ENCODE peak calls at places on chromosomes 7 and 10, in nine cellular contexts. One of them, this sample, is unnamed.

GRCh38 chr7:155206286-155207020 is 91.2 kb upstream of the INSIG1 start:
- DNase-seq in adrenal gland: peak; percentile 64
- DNase-seq in spleen: peak; percentile 93
- DNase-seq in A549: no peak
- DNase-seq in thyroid gland: peak; percentile 26
- DNase-seq in body of pancreas: peak; percentile 69
- DNase-seq in HepG2: no peak
- DNase-seq in ovary: no peak
- DNase-seq in NB4: peak; percentile 95
- DNase-seq in this sample: no peak

GRCh38 chr7:140322759-140323158 is 75.6 kb downstream of the SLC37A3 start:
- DNase-seq in A549: no peak
- DNase-seq in thyroid gland: no peak
- DNase-seq in spleen: no peak
- DNase-seq in ovary: no peak
- DNase-seq in adrenal gland: no peak
- DNase-seq in NB4: no peak
- DNase-seq in HepG2: no peak
- DNase-seq in body of pancreas: no peak
- DNase-seq in this sample: no peak

GRCh38 chr7:73905360-73905759 is 44.4 kb downstream of the TMEM270 start:
- DNase-seq in thyroid gland: no peak
- DNase-seq in ovary: no peak
- DNase-seq in spleen: peak; percentile 51
- DNase-seq in adrenal gland: no peak
- DNase-seq in HepG2: no peak
- DNase-seq in NB4: peak; percentile 33
- DNase-seq in body of pancreas: no peak
- DNase-seq in A549: no peak
- DNase-seq in this sample: no peak

GRCh38 chr7:151699147-151699546 is 177.8 kb downstream of the PRKAG2 start:
- DNase-seq in body of pancreas: no peak
- DNase-seq in HepG2: no peak
- DNase-seq in NB4: peak; percentile 98
- DNase-seq in thyroid gland: no peak
- DNase-seq in adrenal gland: no peak
- DNase-seq in ovary: no peak
- DNase-seq in A549: peak; percentile 72
- DNase-seq in spleen: no peak
- DNase-seq in this sample: no peak

GRCh38 chr10:81218307-81218706 is 656.7 kb upstream of the NRG3 start:
- DNase-seq in body of pancreas: no peak
- DNase-seq in thyroid gland: no peak
- DNase-seq in ovary: no peak
- DNase-seq in NB4: no peak
- DNase-seq in adrenal gland: no peak
- DNase-seq in spleen: no peak
- DNase-seq in A549: no peak
- DNase-seq in HepG2: no peak
- DNase-seq in this sample: no peak

GRCh38 chr7:123608991-123609882 is 7.6 kb downstream of the ASB15 start:
- DNase-seq in HepG2: no peak
- DNase-seq in spleen: no peak
- DNase-seq in NB4: no peak
- DNase-seq in thyroid gland: no peak
- DNase-seq in ovary: no peak
- DNase-seq in A549: no peak
- DNase-seq in adrenal gland: no peak
- DNase-seq in body of pancreas: no peak
- DNase-seq in this sample: no peak

GRCh38 chr10:100993986-100994708 is 5.5 kb upstream of the LZTS2 start:
- DNase-seq in NB4: no peak
- DNase-seq in A549: peak; percentile 54
- DNase-seq in ovary: no peak
- DNase-seq in thyroid gland: peak; percentile 33
- DNase-seq in spleen: no peak
- DNase-seq in body of pancreas: no peak
- DNase-seq in adrenal gland: peak; percentile 57
- DNase-seq in HepG2: no peak
- DNase-seq in this sample: no peak

GRCh38 chr10:52542891-52543290 is 228.8 kb downstream of the DKK1 start:
- DNase-seq in A549: no peak
- DNase-seq in spleen: no peak
- DNase-seq in ovary: no peak
- DNase-seq in body of pancreas: no peak
- DNase-seq in thyroid gland: no peak
- DNase-seq in adrenal gland: no peak
- DNase-seq in NB4: no peak
- DNase-seq in HepG2: no peak
- DNase-seq in this sample: no peak

GRCh38 chr10:94683214-94684054 is at the start of gene CYP2C18:
- DNase-seq in thyroid gland: no peak
- DNase-seq in A549: no peak
- DNase-seq in NB4: no peak
- DNase-seq in body of pancreas: no peak
- DNase-seq in HepG2: no peak
- DNase-seq in ovary: no peak
- DNase-seq in adrenal gland: no peak
- DNase-seq in spleen: no peak
- DNase-seq in this sample: no peak

GRCh38 chr7:29598607-29599006 is 35.0 kb downstream of the PRR15 start:
- DNase-seq in NB4: no peak
- DNase-seq in body of pancreas: peak; percentile 51
- DNase-seq in thyroid gland: no peak
- DNase-seq in ovary: no peak
- DNase-seq in spleen: no peak
- DNase-seq in HepG2: no peak
- DNase-seq in adrenal gland: no peak
- DNase-seq in A549: no peak
- DNase-seq in this sample: no peak

GRCh38 chr10:93074597-93075368 is 1.1 kb downstream of the CYP26A1 start:
- DNase-seq in spleen: no peak
- DNase-seq in ovary: no peak
- DNase-seq in HepG2: no peak
- DNase-seq in NB4: no peak
- DNase-seq in A549: no peak
- DNase-seq in body of pancreas: no peak
- DNase-seq in thyroid gland: no peak
- DNase-seq in adrenal gland: no peak
- DNase-seq in this sample: no peak

GRCh38 chr10:103066141-103067098 is 126.7 kb downstream of the NT5C2 start:
- DNase-seq in NB4: no peak
- DNase-seq in adrenal gland: no peak
- DNase-seq in body of pancreas: no peak
- DNase-seq in thyroid gland: no peak
- DNase-seq in ovary: no peak
- DNase-seq in A549: no peak
- DNase-seq in spleen: no peak
- DNase-seq in HepG2: no peak
- DNase-seq in this sample: no peak

GRCh38 chr7:157444843-157445135 is 108.0 kb downstream of the DNAJB6 start:
- DNase-seq in ovary: peak; percentile 2
- DNase-seq in body of pancreas: no peak
- DNase-seq in NB4: no peak
- DNase-seq in thyroid gland: no peak
- DNase-seq in HepG2: no peak
- DNase-seq in A549: no peak
- DNase-seq in adrenal gland: no peak
- DNase-seq in spleen: no peak
- DNase-seq in this sample: no peak

GRCh38 chr7:93889261-93889660 is 1.3 kb downstream of the TFPI2 start:
- DNase-seq in HepG2: no peak
- DNase-seq in A549: peak; percentile 45
- DNase-seq in adrenal gland: no peak
- DNase-seq in ovary: no peak
- DNase-seq in thyroid gland: no peak
- DNase-seq in spleen: no peak
- DNase-seq in body of pancreas: no peak
- DNase-seq in NB4: no peak
- DNase-seq in this sample: no peak

GRCh38 chr7:84422790-84423189 is 228.2 kb upstream of the SEMA3A start:
- DNase-seq in A549: no peak
- DNase-seq in HepG2: no peak
- DNase-seq in spleen: no peak
- DNase-seq in body of pancreas: no peak
- DNase-seq in NB4: no peak
- DNase-seq in thyroid gland: no peak
- DNase-seq in ovary: no peak
- DNase-seq in adrenal gland: no peak
- DNase-seq in this sample: no peak

GRCh38 chr7:135929692-135930091 is 47.5 kb downstream of the MTPN start:
- DNase-seq in spleen: no peak
- DNase-seq in ovary: no peak
- DNase-seq in HepG2: peak; percentile 8
- DNase-seq in thyroid gland: no peak
- DNase-seq in body of pancreas: no peak
- DNase-seq in NB4: no peak
- DNase-seq in A549: no peak
- DNase-seq in adrenal gland: no peak
- DNase-seq in this sample: no peak

GRCh38 chr7:76314042-76314721 is 11.7 kb downstream of the HSPB1 start:
- DNase-seq in ovary: peak; percentile 97
- DNase-seq in NB4: peak; percentile 96
- DNase-seq in A549: peak; percentile 95
- DNase-seq in body of pancreas: peak; percentile 97
- DNase-seq in spleen: peak; percentile 98
- DNase-seq in thyroid gland: peak; percentile 97
- DNase-seq in HepG2: peak; percentile 85
- DNase-seq in adrenal gland: peak; percentile 98
- DNase-seq in this sample: peak; percentile 96

GRCh38 chr10:125538947-125539649 is 143.9 kb downstream of the TEX36 start:
- DNase-seq in NB4: no peak
- DNase-seq in HepG2: no peak
- DNase-seq in body of pancreas: peak; percentile 79
- DNase-seq in A549: peak; percentile 10
- DNase-seq in spleen: no peak
- DNase-seq in thyroid gland: peak; percentile 88
- DNase-seq in adrenal gland: peak; percentile 28
- DNase-seq in ovary: no peak
- DNase-seq in this sample: peak; percentile 36

GRCh38 chr10:111360260-111360925 is 283.6 kb downstream of the ADRA2A start:
- DNase-seq in ovary: peak; percentile 27
- DNase-seq in spleen: peak; percentile 70
- DNase-seq in NB4: peak; percentile 66
- DNase-seq in A549: peak; percentile 69
- DNase-seq in body of pancreas: peak; percentile 80
- DNase-seq in thyroid gland: peak; percentile 52
- DNase-seq in HepG2: peak; percentile 69
- DNase-seq in adrenal gland: peak; percentile 34
- DNase-seq in this sample: no peak

GRCh38 chr10:3783313-3783689 is 1.7 kb downstream of the KLF6 start:
- DNase-seq in A549: peak; percentile 48
- DNase-seq in adrenal gland: peak; percentile 65
- DNase-seq in body of pancreas: peak; percentile 70
- DNase-seq in NB4: peak; percentile 74
- DNase-seq in thyroid gland: peak; percentile 69
- DNase-seq in ovary: peak; percentile 70
- DNase-seq in spleen: peak; percentile 91
- DNase-seq in HepG2: no peak
- DNase-seq in this sample: no peak

GRCh38 chr7:21137640-21138039 is 290.2 kb upstream of the SP4 start:
- DNase-seq in thyroid gland: no peak
- DNase-seq in A549: no peak
- DNase-seq in adrenal gland: no peak
- DNase-seq in spleen: no peak
- DNase-seq in ovary: no peak
- DNase-seq in NB4: no peak
- DNase-seq in body of pancreas: no peak
- DNase-seq in HepG2: no peak
- DNase-seq in this sample: no peak

GRCh38 chr7:76300210-76300731 is 2.2 kb upstream of the HSPB1 start:
- DNase-seq in A549: peak; percentile 91
- DNase-seq in spleen: no peak
- DNase-seq in body of pancreas: peak; percentile 93
- DNase-seq in NB4: no peak
- DNase-seq in HepG2: peak; percentile 76
- DNase-seq in ovary: no peak
- DNase-seq in thyroid gland: peak; percentile 65
- DNase-seq in adrenal gland: no peak
- DNase-seq in this sample: no peak

GRCh38 chr7:33903770-33904679 is 1.3 kb upstream of the BMPER start:
- DNase-seq in NB4: no peak
- DNase-seq in ovary: peak; percentile 66
- DNase-seq in A549: peak; percentile 54
- DNase-seq in HepG2: peak; percentile 3
- DNase-seq in body of pancreas: peak; percentile 13
- DNase-seq in thyroid gland: peak; percentile 17
- DNase-seq in spleen: peak; percentile 71
- DNase-seq in adrenal gland: no peak
- DNase-seq in this sample: no peak
- H3K4me3 ChIP-seq in NB4: no peak overlapping the region
- H3K4me3 ChIP-seq in ovary: peak overlapping the region; percentile 60
- H3K4me3 ChIP-seq in A549: peak overlapping the region; percentile 67
- H3K4me3 ChIP-seq in HepG2: peak overlapping the region; percentile 69
- H3K4me3 ChIP-seq in body of pancreas: peak overlapping the region; percentile 32
- H3K4me3 ChIP-seq in thyroid gland: peak overlapping the region; percentile 48
- H3K4me3 ChIP-seq in spleen: peak overlapping the region; percentile 52
- H3K4me3 ChIP-seq in adrenal gland: no peak overlapping the region
- H3K4me3 ChIP-seq in this sample: peak overlapping the region; percentile 32

DNA sequence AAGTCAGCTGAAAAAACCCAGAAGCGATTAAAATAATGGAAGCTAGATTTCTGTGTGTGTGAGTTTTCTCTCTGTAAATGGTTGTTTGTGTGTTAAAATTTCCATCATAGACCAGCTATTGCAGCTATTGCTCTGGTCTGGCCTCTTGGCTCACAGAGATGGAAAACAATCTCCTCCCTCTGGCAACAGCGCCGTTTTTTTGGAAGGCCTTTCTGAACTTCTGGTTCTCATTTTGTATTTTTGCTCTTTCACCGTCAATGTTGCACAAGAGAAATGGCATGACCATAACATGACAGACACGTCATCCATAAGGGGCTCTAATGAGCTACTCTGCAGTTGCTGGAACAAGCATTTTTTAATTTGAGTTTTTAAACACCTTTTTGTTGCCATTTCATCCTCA is 91.0 kb downstream of the CUBN start:
- DNase-seq in spleen: no peak
- DNase-seq in HepG2: no peak
- DNase-seq in adrenal gland: no peak
- DNase-seq in body of pancreas: peak; percentile 41
- DNase-seq in thyroid gland: no peak
- DNase-seq in A549: no peak
- DNase-seq in ovary: peak; percentile 66
- DNase-seq in NB4: no peak
- DNase-seq in this sample: peak; percentile 81
- TF ChIP-seq POLR2A in spleen: no peak
- TF ChIP-seq POLR2A in HepG2: no peak
- TF ChIP-seq POLR2A in adrenal gland: no peak
- TF ChIP-seq POLR2A in body of pancreas: no peak
- TF ChIP-seq POLR2A in thyroid gland: no peak
- TF ChIP-seq POLR2A in A549: no peak
- TF ChIP-seq POLR2A in ovary: no peak
- TF ChIP-seq POLR2A in NB4: no peak
- TF ChIP-seq POLR2A in this sample: no peak

GRCh38 chr10:70695241-70696030 is 23.1 kb downstream of the ADAMTS14 start:
- DNase-seq in thyroid gland: peak; percentile 29
- DNase-seq in NB4: no peak
- DNase-seq in ovary: no peak
- DNase-seq in body of pancreas: no peak
- DNase-seq in spleen: no peak
- DNase-seq in A549: no peak
- DNase-seq in HepG2: no peak
- DNase-seq in adrenal gland: no peak
- DNase-seq in this sample: no peak
- TF ChIP-seq CTCF in thyroid gland: no peak
- TF ChIP-seq CTCF in NB4: no peak
- TF ChIP-seq CTCF in ovary: no peak
- TF ChIP-seq CTCF in body of pancreas: no peak
- TF ChIP-seq CTCF in spleen: no peak
- TF ChIP-seq CTCF in A549: no peak
- TF ChIP-seq CTCF in HepG2: no peak
- TF ChIP-seq CTCF in adrenal gland: no peak
- TF ChIP-seq CTCF in this sample: no peak

GRCh38 chr10:30059209-30060107 is at the start of gene JCAD:
- DNase-seq in body of pancreas: peak; percentile 75
- DNase-seq in ovary: peak; percentile 85
- DNase-seq in HepG2: no peak
- DNase-seq in NB4: peak; percentile 47
- DNase-seq in thyroid gland: peak; percentile 87
- DNase-seq in adrenal gland: peak; percentile 74
- DNase-seq in spleen: peak; percentile 90
- DNase-seq in A549: peak; percentile 32
- DNase-seq in this sample: peak; percentile 95
- H3K4me3 ChIP-seq in body of pancreas: peak within 1 kb of the TSS; percentile 40
- H3K4me3 ChIP-seq in ovary: peak within 1 kb of the TSS; percentile 88
- H3K4me3 ChIP-seq in HepG2: peak within 1 kb of the TSS; percentile 67
- H3K4me3 ChIP-seq in NB4: no peak within 1 kb of the TSS
- H3K4me3 ChIP-seq in thyroid gland: peak within 1 kb of the TSS; percentile 44
- H3K4me3 ChIP-seq in adrenal gland: peak within 1 kb of the TSS; percentile 28
- H3K4me3 ChIP-seq in spleen: peak within 1 kb of the TSS; percentile 49
- H3K4me3 ChIP-seq in A549: peak within 1 kb of the TSS; percentile 93
- H3K4me3 ChIP-seq in this sample: peak within 1 kb of the TSS; percentile 51